ENCODE peak calls at places on chromosomes 5 and 9, in four cellular contexts. S is GM12865, F is HCT116, M is spleen. L is an unnamed sample.

GRCh38 chr5:135308752-135309151 is 90.3 kb downstream of the MACROH2A1 start:
- DNase-seq in S (no peak), F (no peak), M (no peak), L (peak)

GRCh38 chr9:138024131-138024530 is 146.5 kb downstream of the CACNA1B start:
- DNase-seq in S (no peak), F (no peak), M (peak), L (no peak)

GRCh38 chr5:60312098-60312497 is 387.9 kb downstream of the DEPDC1B start:
- DNase-seq in S (peak), F (no peak), M (no peak), L (no peak)

GRCh38 chr5:175365866-175366265 is 78.1 kb downstream of the DRD1 start:
- DNase-seq in S (no peak), F (no peak), M (no peak), L (no peak)

GRCh38 chr9:7209990-7210389 is 452.2 kb downstream of the KDM4C start:
- DNase-seq in S (no peak), F (no peak), M (no peak), L (no peak)

GRCh38 chr9:134059188-134059641 is 8.6 kb downstream of the BRD3 start:
- DNase-seq in S (no peak), F (no peak), M (peak), L (no peak)

GRCh38 chr5:120655828-120656435 is 191.8 kb downstream of the PRR16 start:
- DNase-seq in S (peak), F (peak), M (no peak), L (peak)

GRCh38 chr9:16515879-16516289 is 354.6 kb downstream of the BNC2 start:
- DNase-seq in S (no peak), F (no peak), M (no peak), L (peak)

GRCh38 chr9:129549684-129550083 is 71.2 kb downstream of the C9orf50 start:
- DNase-seq in S (no peak), F (no peak), M (no peak), L (peak)

GRCh38 chr5:31232273-31232888 is 38.9 kb downstream of the CDH6 start:
- DNase-seq in S (peak), F (peak), M (no peak), L (peak)

GRCh38 chr9:113645972-113646241 is 182.4 kb downstream of the RGS3 start:
- DNase-seq in S (no peak), F (no peak), M (no peak), L (no peak)

GRCh38 chr9:113646946-113647914 is 183.7 kb downstream of the RGS3 start:
- DNase-seq in S (no peak), F (no peak), M (peak), L (no peak)

GRCh38 chr9:113645224-113645971 is 181.9 kb downstream of the RGS3 start:
- DNase-seq in S (no peak), F (no peak), M (no peak), L (no peak)

GRCh38 chr9:113648048-113648447 is 184.5 kb downstream of the RGS3 start:
- DNase-seq in S (no peak), F (no peak), M (peak), L (no peak)

GRCh38 chr9:113646491-113646890 is 183.0 kb downstream of the RGS3 start:
- DNase-seq in S (no peak), F (no peak), M (no peak), L (no peak)
- H3K4me3 ChIP-seq in S (no peak), F (no peak), M (no peak), L (no peak)

GRCh38 chr5:10536931-10537579 is 26.8 kb upstream of the ANKRD33B start:
- DNase-seq in S (peak), F (no peak), M (no peak), L (no peak)
- H3K4me3 ChIP-seq in S (no peak), F (no peak), M (peak), L (no peak)

DNA sequence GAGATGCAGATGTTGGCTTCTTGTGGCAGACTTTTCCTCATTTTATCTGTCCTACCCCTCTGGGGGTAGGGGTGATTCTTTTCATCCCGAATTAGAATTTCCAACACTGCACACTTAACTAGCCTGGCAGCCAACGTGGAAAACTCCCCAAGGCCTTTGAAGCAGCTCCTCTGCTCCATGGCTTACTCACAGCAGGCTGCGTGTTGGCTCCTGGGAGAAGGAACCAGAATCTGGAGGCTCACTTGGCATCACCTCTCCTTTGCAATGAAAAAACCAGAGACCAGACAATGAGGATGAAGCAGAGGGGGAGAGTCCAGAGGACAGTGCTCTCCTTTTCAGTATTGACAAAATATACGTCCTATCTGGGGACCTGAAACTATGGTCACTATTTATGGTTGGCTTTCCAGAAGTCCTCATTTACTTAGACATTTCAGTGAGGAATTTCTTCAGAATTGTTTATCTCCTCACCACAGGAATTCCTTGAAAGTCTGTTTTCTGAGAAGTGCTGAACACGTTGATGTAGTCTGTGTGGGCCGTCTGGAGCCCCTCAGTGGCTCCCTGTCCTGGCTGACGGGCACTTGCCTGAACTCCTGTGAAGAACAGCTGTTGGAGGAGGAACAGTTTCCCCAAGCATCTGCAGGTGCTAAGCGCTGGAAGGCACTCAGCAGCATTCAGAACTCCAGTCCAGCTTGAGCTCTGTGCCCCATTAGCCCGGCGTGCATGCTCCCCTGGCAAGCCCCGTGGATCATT is 231.3 kb downstream of the RFK start:
- DNase-seq in S (no peak), F (no peak), M (no peak), L (peak)
- H3K4me3 ChIP-seq in S (no peak), F (no peak), M (no peak), L (no peak)

DNA sequence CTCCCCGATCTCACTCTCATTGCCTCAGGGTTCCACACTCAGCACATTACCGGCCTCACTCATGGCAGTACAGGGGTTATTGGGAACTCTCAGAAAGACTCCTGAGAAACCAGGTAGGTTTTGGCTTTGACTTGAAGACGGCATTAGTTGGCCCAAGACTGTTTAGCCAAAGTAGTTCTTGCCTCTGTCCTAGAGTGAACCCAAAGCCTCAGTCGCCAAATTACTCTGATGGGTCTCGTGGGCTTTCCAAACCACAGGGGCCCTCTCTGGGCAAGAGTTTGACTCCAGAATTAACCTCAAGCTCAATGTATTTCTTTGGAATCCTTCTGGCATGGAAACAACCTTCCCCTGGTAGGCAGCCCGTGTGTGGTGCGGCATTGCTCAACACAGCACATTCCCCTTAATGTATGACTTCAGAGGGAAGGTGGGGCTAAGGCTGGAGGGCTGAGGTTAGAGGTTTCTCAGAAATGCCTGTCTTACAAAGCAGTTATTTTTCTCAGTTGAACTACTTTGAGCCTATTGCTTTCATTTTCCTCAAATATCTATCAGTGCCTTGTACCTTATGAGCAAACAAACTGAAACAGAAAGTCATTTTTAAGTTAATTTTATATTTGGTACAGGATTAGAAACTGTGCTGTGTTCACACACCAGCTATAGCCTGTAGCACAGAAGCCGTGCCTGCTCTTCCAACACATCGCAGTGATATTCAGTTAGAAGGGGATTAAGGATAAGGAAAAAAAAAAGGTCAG is 123.8 kb upstream of the HAPLN1 start:
- DNase-seq in S (peak), F (no peak), M (no peak), L (peak)
- H3K4me3 ChIP-seq in S (peak), F (no peak), M (no peak), L (no peak)

GRCh38 chr5:137098663-137099062 is 400.5 kb downstream of the SPOCK1 start:
- DNase-seq in S (no peak), F (no peak), M (no peak), L (no peak)

GRCh38 chr5:137096149-137097103 is 402.7 kb downstream of the SPOCK1 start:
- DNase-seq in S (no peak), F (no peak), M (no peak), L (peak)

GRCh38 chr5:137097203-137097602 is 401.9 kb downstream of the SPOCK1 start:
- DNase-seq in S (no peak), F (no peak), M (no peak), L (no peak)

GRCh38 chr5:137098238-137098637 is 400.9 kb downstream of the SPOCK1 start:
- DNase-seq in S (no peak), F (no peak), M (no peak), L (no peak)

DNA sequence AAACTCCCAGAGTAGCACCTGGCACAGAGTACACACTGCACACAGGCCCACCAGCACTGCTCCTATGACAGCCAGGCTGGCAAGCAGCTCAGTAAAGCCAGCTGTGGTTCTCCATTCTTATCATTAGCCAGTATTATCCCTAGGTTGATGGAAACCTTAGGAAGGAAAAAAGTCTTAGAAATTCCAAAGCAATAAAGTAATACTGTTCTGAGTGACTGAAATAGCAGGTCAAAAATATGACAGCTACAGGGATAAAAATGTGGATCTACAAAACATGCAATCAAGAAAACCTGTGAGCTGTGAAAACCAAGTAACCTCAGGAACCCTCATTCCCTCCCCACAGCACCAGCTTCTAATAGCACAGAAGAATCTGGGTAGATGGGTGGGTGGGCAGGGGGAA is 403.5 kb downstream of the SPOCK1 start:
- DNase-seq in S (no peak), F (no peak), M (no peak), L (no peak)
- H3K4me3 ChIP-seq in S (no peak), F (no peak), M (no peak), L (no peak)